ENCODE peak calls at places on chromosomes 12 and 14, in seven cellular contexts. Y is HFFc6; A is SK-N-SH; T is activated T-helper 1 cell treated with anti-CD3 and anti-CD28 coated beads, Interleukin-2, amount 50 U/mL, for 16 hours; W is GM06990; X is fibroblast of gingiva; M is SK-MEL-5. O is an unnamed sample.

GRCh38 chr14:93103392-93104080 is 12.2 kb downstream of the ITPK1 start:
- DNase-seq in X (no peak), W (peak), A (peak), T (peak), M (no peak), Y (no peak), O (no peak)

GRCh38 chr12:56163533-56164344 is 5.6 kb downstream of the MYL6 start:
- DNase-seq in W (no peak), A (no peak), X (no peak), T (no peak), Y (no peak), M (no peak), O (no peak)

GRCh38 chr14:103923863-103924262 is 4.4 kb upstream of the TDRD9 start:
- DNase-seq in T (no peak), M (no peak), Y (no peak), X (no peak), A (peak), W (no peak), O (no peak)

GRCh38 chr12:127125607-127126259 is 1141.2 kb upstream of the TMEM132C start:
- DNase-seq in X (peak), Y (peak), M (no peak), A (no peak), T (no peak), W (peak), O (peak)

GRCh38 chr12:59629890-59630289 is 34.1 kb downstream of the SLC16A7 start:
- DNase-seq in T (no peak), X (no peak), Y (no peak), A (no peak), M (no peak), W (no peak), O (no peak)

GRCh38 chr14:61257469-61258057 is 23.6 kb downstream of the TMEM30B start:
- DNase-seq in T (no peak), M (peak), W (no peak), X (no peak), Y (no peak), A (no peak), O (no peak)

GRCh38 chr14:92649934-92650545 is 98.4 kb downstream of the LGMN start:
- DNase-seq in T (no peak), X (peak), A (no peak), Y (no peak), M (no peak), W (no peak), O (peak)

GRCh38 chr14:52781629-52782028 is 9.8 kb downstream of the GNPNAT1 start:
- DNase-seq in Y (no peak), X (peak), T (no peak), A (no peak), W (no peak), M (no peak), O (no peak)

GRCh38 chr14:61192970-61193369 is 88.2 kb downstream of the TMEM30B start:
- DNase-seq in M (no peak), T (no peak), W (no peak), Y (no peak), X (peak), A (no peak), O (no peak)

GRCh38 chr12:32647275-32647674 is 31.8 kb upstream of the DNM1L start:
- DNase-seq in X (no peak), Y (no peak), M (no peak), T (no peak), A (no peak), W (no peak), O (no peak)

GRCh38 chr12:87679262-87679661 is 349.9 kb downstream of the C12orf50 start:
- DNase-seq in T (no peak), A (no peak), X (peak), M (no peak), W (no peak), Y (no peak), O (no peak)

GRCh38 chr12:16586350-16587109 is 19.4 kb downstream of the LMO3 start:
- DNase-seq in A (no peak), W (no peak), Y (peak), X (peak), M (no peak), T (no peak), O (no peak)

GRCh38 chr12:81888341-81888740 is 129.2 kb upstream of the PPFIA2 start:
- DNase-seq in X (no peak), A (no peak), W (no peak), M (no peak), Y (no peak), T (no peak), O (no peak)

GRCh38 chr14:39626589-39627576 is 194.7 kb upstream of the FBXO33 start:
- DNase-seq in W (no peak), T (no peak), X (no peak), M (no peak), A (no peak), Y (no peak), O (no peak)

GRCh38 chr14:50527970-50528369 is 4.4 kb downstream of the MAP4K5 start:
- DNase-seq in Y (peak), A (no peak), T (no peak), X (no peak), M (no peak), W (no peak), O (no peak)

GRCh38 chr12:3117144-3117581 is 40.0 kb downstream of the TSPAN9 start:
- DNase-seq in Y (peak), A (no peak), M (no peak), T (no peak), W (no peak), X (peak), O (no peak)

GRCh38 chr12:118402251-118402650 is 25.9 kb downstream of the SUDS3 start:
- DNase-seq in W (no peak), Y (peak), X (peak), T (no peak), A (no peak), M (no peak), O (no peak)

GRCh38 chr14:67428501-67429031 is 16.6 kb upstream of the PLEK2 start:
- DNase-seq in W (no peak), Y (peak), M (peak), A (no peak), T (no peak), X (peak), O (peak)